ENCODE peak calls at places on chromosomes 12 and 14, in seven cellular contexts. V is pancreas, W is GM20000, G is PC-9, K is cardiac muscle cell, D is mucosa of descending colon, M is epithelial cell of proximal tubule. C is an unnamed sample.

GRCh38 chr14:72678360-72678759 is 215.5 kb downstream of the DPF3 start:
- DNase-seq in V (no peak), W (no peak), G (no peak), K (peak; percentile 13), D (no peak), M (no peak), C (no peak)

GRCh38 chr14:93008381-93008780 is 85.4 kb downstream of the CHGA start:
- DNase-seq in V (no peak), W (no peak), G (no peak), K (peak; percentile 63), D (peak; percentile 54), M (no peak), C (no peak)

GRCh38 chr12:42143401-42144173 is 1.1 kb downstream of the GXYLT1 start:
- DNase-seq in V (no peak), W (peak; percentile 29), G (peak; percentile 59), K (peak; percentile 42), D (no peak), M (no peak), C (no peak)

GRCh38 chr12:49020441-49020840 is 1.9 kb upstream of the PRKAG1 start:
- DNase-seq in V (no peak), W (no peak), G (no peak), K (no peak), D (no peak), M (no peak), C (no peak)

GRCh38 chr14:30355431-30355913 is 203.5 kb upstream of the G2E3 start:
- DNase-seq in V (no peak), W (peak; percentile 23), G (no peak), K (peak; percentile 8), D (no peak), M (no peak), C (no peak)

GRCh38 chr12:2944401-2945047 is 14.7 kb upstream of the TEAD4 start:
- DNase-seq in V (peak; percentile 74), W (peak; percentile 70), G (peak; percentile 60), K (peak; percentile 53), D (peak; percentile 52), M (no peak), C (no peak)

GRCh38 chr12:42590324-42590934 is 883 bp upstream of the PRICKLE1 start:
- DNase-seq in V (peak; percentile 38), W (peak; percentile 29), G (no peak), K (peak; percentile 37), D (peak; percentile 45), M (no peak), C (no peak)

GRCh38 chr12:19299765-19300164 is 139.5 kb upstream of the AEBP2 start:
- DNase-seq in V (no peak), W (no peak), G (peak; percentile 87), K (peak; percentile 52), D (no peak), M (no peak), C (no peak)

GRCh38 chr14:50974118-50974517 is 29.8 kb upstream of the PYGL start:
- DNase-seq in V (no peak), W (no peak), G (no peak), K (no peak), D (no peak), M (no peak), C (no peak)

GRCh38 chr14:33986804-33987203 is 35.9 kb upstream of the EGLN3 start:
- DNase-seq in V (no peak), W (no peak), G (peak; percentile 71), K (peak; percentile 91), D (no peak), M (peak; percentile 90), C (no peak)

GRCh38 chr12:119693006-119693405 is 25.1 kb downstream of the PRKAB1 start:
- DNase-seq in V (peak; percentile 44), W (no peak), G (no peak), K (peak; percentile 98), D (no peak), M (peak; percentile 92), C (no peak)

GRCh38 chr12:52057614-52057939 is 6.3 kb downstream of the NR4A1 start:
- DNase-seq in V (no peak), W (no peak), G (no peak), K (no peak), D (no peak), M (no peak), C (no peak)

GRCh38 chr14:59728294-59728693 is 142.3 kb downstream of the RTN1 start:
- DNase-seq in V (no peak), W (no peak), G (no peak), K (no peak), D (no peak), M (no peak), C (no peak)

GRCh38 chr14:58138065-58138718 is 13.8 kb downstream of the ARMH4 start:
- DNase-seq in V (no peak), W (no peak), G (no peak), K (no peak), D (no peak), M (no peak), C (no peak)

GRCh38 chr14:106235356-106236159 is 709.2 kb downstream of the TMEM121 start:
- DNase-seq in V (no peak), W (no peak), G (no peak), K (no peak), D (no peak), M (no peak), C (no peak)

GRCh38 chr12:117045175-117045997 is 53.8 kb downstream of the TESC start:
- DNase-seq in V (no peak), W (no peak), G (no peak), K (no peak), D (peak; percentile 43), M (no peak), C (no peak)

GRCh38 chr12:123942911-123943648 is 29.6 kb downstream of the CCDC92 start:
- DNase-seq in V (no peak), W (no peak), G (no peak), K (peak; percentile 77), D (no peak), M (no peak), C (no peak)

GRCh38 chr14:102926104-102926503 is 3.6 kb downstream of the AMN start:
- DNase-seq in V (no peak), W (no peak), G (no peak), K (no peak), D (peak; percentile 26), M (no peak), C (no peak)

DNA sequence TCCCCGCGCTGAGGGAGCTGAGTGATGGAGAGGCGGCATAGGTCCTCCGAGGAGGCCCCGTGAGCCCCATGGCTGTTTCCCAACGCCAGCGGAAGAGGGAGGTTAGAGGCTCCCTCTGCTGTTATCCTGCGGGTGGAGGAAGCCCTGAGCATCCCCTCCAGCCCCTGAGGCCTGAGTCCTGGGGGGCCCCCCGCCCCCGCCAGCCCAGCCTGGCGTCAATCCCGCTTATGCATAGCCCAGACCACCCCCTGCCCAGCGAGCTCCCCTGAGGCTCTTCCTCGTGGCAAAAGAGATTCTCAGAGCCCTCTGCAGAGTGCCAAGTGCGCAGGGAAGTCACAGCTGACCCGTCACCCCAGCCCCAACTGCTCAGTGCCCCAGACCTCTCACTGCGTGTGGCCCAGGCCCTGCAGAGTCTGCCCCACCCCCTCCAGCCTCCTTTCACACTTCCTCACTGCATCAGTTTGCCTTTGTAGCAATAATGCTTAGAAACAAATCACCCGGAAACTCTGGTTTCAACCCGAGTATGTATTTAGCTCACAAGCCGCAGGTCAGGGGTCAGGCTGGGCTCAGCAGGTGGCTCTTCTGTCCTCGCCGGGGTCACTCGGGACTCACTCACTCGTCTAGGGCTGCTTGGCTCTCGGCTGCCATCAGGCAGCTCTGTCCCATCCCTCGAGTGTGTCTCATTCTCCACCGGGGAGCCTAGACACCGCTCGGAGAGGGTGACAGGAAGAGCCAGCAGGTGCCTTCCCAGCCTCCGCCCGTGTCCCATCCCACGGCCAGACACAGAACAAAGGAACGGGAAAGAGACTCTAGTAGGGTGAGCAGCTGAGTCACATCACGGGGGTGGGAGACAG is 44.8 kb upstream of the GALNT9 start:
- DNase-seq in V (no peak), W (no peak), G (no peak), K (peak; percentile 45), D (peak; percentile 27), M (no peak), C (no peak)
- TF ChIP-seq CTCF in V (no peak), W (no peak), G (no peak), K (peak; percentile 48), D (no peak), M (peak; percentile 43), C (no peak)

GRCh38 chr14:49461529-49462401 is 124.4 kb downstream of the RPS29 start:
- DNase-seq in V (peak; percentile 58), W (peak; percentile 40), G (peak; percentile 67), K (peak; percentile 88), D (no peak), M (peak; percentile 32), C (no peak)
- TF ChIP-seq CTCF in V (peak; percentile 69), W (peak; percentile 47), G (peak; percentile 84), K (peak; percentile 76), D (peak; percentile 19), M (peak; percentile 79), C (peak; percentile 48)

GRCh38 chr12:122421815-122422737 is at the start of gene CLIP1:
- DNase-seq in V (peak; percentile 70), W (peak; percentile 87), G (peak; percentile 67), K (peak; percentile 78), D (peak; percentile 79), M (no peak), C (peak; percentile 49)
- TF ChIP-seq CTCF in V (peak; percentile 22), W (peak; percentile 43), G (peak; percentile 38), K (peak; percentile 50), D (peak; percentile 39), M (peak; percentile 41), C (peak; percentile 16)

GRCh38 chr12:66149702-66150398 is 19.3 kb upstream of the LLPH start:
- DNase-seq in V (no peak), W (no peak), G (no peak), K (peak; percentile 28), D (peak; percentile 52), M (no peak), C (no peak)
- TF ChIP-seq CTCF in V (no peak), W (no peak), G (no peak), K (peak; percentile 10), D (no peak), M (peak; percentile 21), C (peak; percentile 45)